ENCODE peak calls at places on chromosomes 16 and 17, in six cellular contexts. M, Q, A, Y, G and Z are unnamed samples.

GRCh38 chr17:73189417-73190099 is 3.3 kb upstream of the COG1 start:
- DNase-seq in M (peak; percentile 67), Q (peak; percentile 61), A (peak; percentile 78), Y (no peak), G (no peak), Z (no peak)

GRCh38 chr16:1116693-1117077 is 20.6 kb upstream of the C1QTNF8 start:
- DNase-seq in M (no peak), Q (no peak), A (no peak), Y (no peak), G (no peak), Z (no peak)

GRCh38 chr16:83933885-83934683 is 19.0 kb upstream of the OSGIN1 start:
- DNase-seq in M (no peak), Q (peak; percentile 50), A (no peak), Y (no peak), G (no peak), Z (no peak)

GRCh38 chr17:38897671-38898290 is 27.6 kb upstream of the LASP1NB start:
- DNase-seq in M (peak; percentile 2), Q (no peak), A (no peak), Y (no peak), G (no peak), Z (no peak)

GRCh38 chr16:65816556-65816955 is 549.9 kb upstream of the CDH5 start:
- DNase-seq in M (no peak), Q (no peak), A (no peak), Y (no peak), G (no peak), Z (no peak)

GRCh38 chr17:62965649-62966425 is at the start of gene TANC2:
- DNase-seq in M (peak; percentile 90), Q (peak; percentile 75), A (peak; percentile 83), Y (peak; percentile 81), G (peak; percentile 82), Z (peak; percentile 92)

GRCh38 chr17:3017936-3018335 is 45.5 kb downstream of the OR1D5 start:
- DNase-seq in M (no peak), Q (no peak), A (no peak), Y (no peak), G (peak; percentile 8), Z (peak; percentile 34)

GRCh38 chr16:87877942-87878507 is 8.7 kb upstream of the SLC7A5 start:
- DNase-seq in M (no peak), Q (no peak), A (peak; percentile 38), Y (no peak), G (no peak), Z (no peak)

GRCh38 chr16:718922-719321 is 2.0 kb upstream of the ANTKMT start:
- DNase-seq in M (no peak), Q (no peak), A (no peak), Y (no peak), G (peak; percentile 76), Z (no peak)

GRCh38 chr17:2181206-2181983 is 122.2 kb downstream of the SMG6 start:
- DNase-seq in M (peak; percentile 38), Q (no peak), A (no peak), Y (no peak), G (peak; percentile 59), Z (peak; percentile 94)

GRCh38 chr16:49514391-49514980 is 140.9 kb downstream of the C16orf78 start:
- DNase-seq in M (peak; percentile 58), Q (no peak), A (no peak), Y (no peak), G (no peak), Z (peak; percentile 68)

GRCh38 chr17:4998666-4999428 is 1.1 kb downstream of the KIF1C start:
- DNase-seq in M (peak; percentile 43), Q (no peak), A (no peak), Y (no peak), G (peak; percentile 77), Z (no peak)

GRCh38 chr17:19753049-19753444 is 4.9 kb upstream of the ALDH3A1 start:
- DNase-seq in M (no peak), Q (peak; percentile 67), A (no peak), Y (no peak), G (peak; percentile 74), Z (peak; percentile 95)

GRCh38 chr16:31875112-31875803 is 1.7 kb downstream of the ZNF267 start:
- DNase-seq in M (no peak), Q (peak; percentile 23), A (no peak), Y (no peak), G (no peak), Z (no peak)

GRCh38 chr17:34378664-34379101 is 15.7 kb upstream of the CCL1 start:
- DNase-seq in M (no peak), Q (peak; percentile 86), A (peak; percentile 87), Y (no peak), G (no peak), Z (peak; percentile 59)

GRCh38 chr17:78234261-78234865 is 2.9 kb downstream of the TMEM235 start:
- DNase-seq in M (no peak), Q (no peak), A (no peak), Y (no peak), G (no peak), Z (no peak)

GRCh38 chr17:3557768-3558583 is at the start of gene TRPV3:
- DNase-seq in M (no peak), Q (no peak), A (no peak), Y (no peak), G (peak; percentile 92), Z (peak; percentile 65)

GRCh38 chr17:8231701-8232100 is 16.2 kb downstream of the CTC1 start:
- DNase-seq in M (no peak), Q (no peak), A (no peak), Y (no peak), G (no peak), Z (no peak)

GRCh38 chr17:55743103-55743679 is 7.7 kb upstream of the PCTP start:
- DNase-seq in M (no peak), Q (no peak), A (no peak), Y (no peak), G (peak; percentile 41), Z (no peak)

GRCh38 chr17:63332286-63332685 is 113.8 kb downstream of the CYB561 start:
- DNase-seq in M (no peak), Q (no peak), A (no peak), Y (no peak), G (no peak), Z (no peak)

GRCh38 chr17:31411707-31412285 is 20.3 kb downstream of the RAB11FIP4 start:
- DNase-seq in M (no peak), Q (no peak), A (no peak), Y (no peak), G (no peak), Z (peak; percentile 62)

GRCh38 chr16:28534542-28535373 is 4.0 kb downstream of the NUPR1 start:
- DNase-seq in M (no peak), Q (peak; percentile 93), A (no peak), Y (no peak), G (no peak), Z (no peak)

GRCh38 chr17:56817066-56817465 is 16.7 kb downstream of the C17orf67 start:
- DNase-seq in M (no peak), Q (no peak), A (no peak), Y (no peak), G (no peak), Z (no peak)

GRCh38 chr17:55609737-55610201 is 98.5 kb upstream of the SMIM36 start:
- DNase-seq in M (no peak), Q (no peak), A (no peak), Y (no peak), G (no peak), Z (no peak)

GRCh38 chr17:78725448-78726021 is 56.5 kb downstream of the CYTH1 start:
- DNase-seq in M (no peak), Q (no peak), A (peak; percentile 41), Y (no peak), G (no peak), Z (no peak)

GRCh38 chr17:37848690-37849616 is 75.3 kb upstream of the TBC1D3K start:
- DNase-seq in M (no peak), Q (peak; percentile 85), A (peak; percentile 69), Y (no peak), G (no peak), Z (no peak)

GRCh38 chr17:55354941-55355340 is 66.7 kb downstream of the MMD start:
- DNase-seq in M (no peak), Q (no peak), A (no peak), Y (no peak), G (no peak), Z (no peak)

GRCh38 chr17:67223924-67224323 is 21.1 kb downstream of the HELZ start:
- DNase-seq in M (no peak), Q (peak; percentile 36), A (no peak), Y (no peak), G (no peak), Z (no peak)

GRCh38 chr17:3944485-3945388 is 19.5 kb downstream of the ATP2A3 start:
- DNase-seq in M (peak; percentile 97), Q (no peak), A (no peak), Y (peak; percentile 34), G (peak; percentile 66), Z (peak; percentile 88)

GRCh38 chr17:81099888-81100287 is 64.9 kb downstream of the BAIAP2 start:
- DNase-seq in M (no peak), Q (no peak), A (no peak), Y (no peak), G (no peak), Z (no peak)

GRCh38 chr17:33381201-33381600 is 88.1 kb upstream of the ASIC2 start:
- DNase-seq in M (peak; percentile 59), Q (no peak), A (no peak), Y (no peak), G (no peak), Z (peak; percentile 45)